ENCODE peak calls at places on chromosomes 11 and 22, in ten cellular contexts. T, D, I, N, J, O, K, R, L and E are unnamed samples.

GRCh38 chr22:23064381-23065068 is 5.8 kb upstream of the GNAZ start:
- DNase-seq in T (no peak), D (no peak), I (no peak), N (peak), J (no peak), O (no peak), K (no peak), R (no peak), L (no peak), E (peak)

GRCh38 chr22:20086101-20086599 is 6.1 kb downstream of the DGCR8 start:
- DNase-seq in T (no peak), D (no peak), I (no peak), N (no peak), J (no peak), O (no peak), K (no peak), R (no peak), L (no peak), E (no peak)

GRCh38 chr11:122215244-122215992 is 99.4 kb upstream of the BLID start:
- DNase-seq in T (no peak), D (no peak), I (no peak), N (peak), J (no peak), O (peak), K (peak), R (peak), L (no peak), E (peak)

GRCh38 chr22:30044369-30044768 is 35.9 kb upstream of the HORMAD2 start:
- DNase-seq in T (no peak), D (peak), I (peak), N (no peak), J (no peak), O (peak), K (no peak), R (peak), L (no peak), E (no peak)

GRCh38 chr11:126115253-126115540 is 52.5 kb upstream of the CDON start:
- DNase-seq in T (no peak), D (peak), I (no peak), N (peak), J (no peak), O (peak), K (no peak), R (no peak), L (peak), E (peak)

GRCh38 chr22:10741210-10741609 is 4786.8 kb upstream of the OR11H1 start:
- DNase-seq in T (no peak), D (no peak), I (no peak), N (no peak), J (no peak), O (no peak), K (no peak), R (no peak), L (no peak), E (peak)

GRCh38 chr11:21396351-21397008 is 727.1 kb downstream of the NELL1 start:
- DNase-seq in T (no peak), D (no peak), I (no peak), N (no peak), J (no peak), O (no peak), K (no peak), R (no peak), L (no peak), E (no peak)

GRCh38 chr22:43481528-43482309 is 69.9 kb downstream of the MPPED1 start:
- DNase-seq in T (no peak), D (no peak), I (no peak), N (no peak), J (no peak), O (no peak), K (no peak), R (no peak), L (no peak), E (peak)

GRCh38 chr11:14118047-14118446 is 155.5 kb downstream of the SPON1 start:
- DNase-seq in T (no peak), D (no peak), I (no peak), N (no peak), J (no peak), O (no peak), K (no peak), R (no peak), L (no peak), E (no peak)

GRCh38 chr11:64314805-64315561 is 2.4 kb downstream of the TRMT112 start:
- DNase-seq in T (no peak), D (no peak), I (no peak), N (no peak), J (no peak), O (no peak), K (no peak), R (no peak), L (no peak), E (no peak)

GRCh38 chr11:11243790-11244469 is 109.1 kb downstream of the CSNK2A3 start:
- DNase-seq in T (peak), D (no peak), I (peak), N (no peak), J (peak), O (peak), K (peak), R (no peak), L (peak), E (no peak)

GRCh38 chr11:65419460-65419772 is 3.2 kb upstream of the NEAT1 start:
- DNase-seq in T (no peak), D (no peak), I (no peak), N (peak), J (no peak), O (no peak), K (no peak), R (no peak), L (no peak), E (no peak)

GRCh38 chr22:22767876-22768602 is 119.6 kb upstream of the IGLL5 start:
- DNase-seq in T (no peak), D (no peak), I (no peak), N (no peak), J (no peak), O (peak), K (no peak), R (no peak), L (no peak), E (no peak)

GRCh38 chr11:45805305-45806071 is 539 bp downstream of the SLC35C1 start:
- DNase-seq in T (no peak), D (peak), I (no peak), N (peak), J (no peak), O (peak), K (peak), R (no peak), L (peak), E (no peak)

GRCh38 chr22:31275576-31275975 is 16.7 kb downstream of the PIK3IP1 start:
- DNase-seq in T (no peak), D (no peak), I (no peak), N (no peak), J (no peak), O (no peak), K (no peak), R (no peak), L (no peak), E (no peak)

GRCh38 chr22:48217596-48217995 is 1455.1 kb downstream of the TBC1D22A start:
- DNase-seq in T (no peak), D (no peak), I (no peak), N (no peak), J (no peak), O (no peak), K (no peak), R (no peak), L (no peak), E (no peak)

GRCh38 chr11:65590240-65590738 is 5.3 kb downstream of the KCNK7 start:
- DNase-seq in T (no peak), D (no peak), I (no peak), N (no peak), J (no peak), O (peak), K (no peak), R (no peak), L (peak), E (no peak)

GRCh38 chr11:68690671-68691401 is 6.5 kb downstream of the GAL start:
- DNase-seq in T (no peak), D (no peak), I (no peak), N (no peak), J (no peak), O (no peak), K (no peak), R (no peak), L (no peak), E (peak)

GRCh38 chr22:28464179-28464578 is 215.5 kb downstream of the TTC28 start:
- DNase-seq in T (no peak), D (no peak), I (no peak), N (no peak), J (no peak), O (peak), K (no peak), R (no peak), L (no peak), E (no peak)

GRCh38 chr11:118207079-118207478 is 17.7 kb downstream of the JAML start:
- DNase-seq in T (no peak), D (no peak), I (no peak), N (no peak), J (no peak), O (no peak), K (no peak), R (no peak), L (no peak), E (no peak)

GRCh38 chr11:108796551-108796950 is 131.7 kb downstream of the DDX10 start:
- DNase-seq in T (no peak), D (no peak), I (no peak), N (no peak), J (no peak), O (no peak), K (no peak), R (no peak), L (no peak), E (no peak)

GRCh38 chr22:37976547-37976946 is 7.8 kb downstream of the SOX10 start:
- DNase-seq in T (no peak), D (no peak), I (no peak), N (no peak), J (no peak), O (no peak), K (no peak), R (no peak), L (no peak), E (no peak)

GRCh38 chr22:32858121-32858703 is 56.7 kb downstream of the TIMP3 start:
- DNase-seq in T (no peak), D (no peak), I (no peak), N (no peak), J (no peak), O (no peak), K (no peak), R (no peak), L (no peak), E (no peak)

GRCh38 chr11:124481365-124482323 is 36.1 kb upstream of the OR8B8 start:
- DNase-seq in T (no peak), D (peak), I (no peak), N (no peak), J (no peak), O (peak), K (no peak), R (no peak), L (peak), E (peak)

GRCh38 chr11:117045196-117045595 is 53.0 kb downstream of the SIK3 start:
- DNase-seq in T (no peak), D (peak), I (peak), N (no peak), J (no peak), O (peak), K (no peak), R (peak), L (no peak), E (peak)

GRCh38 chr11:13188179-13188578 is 89.4 kb upstream of the BMAL1 start:
- DNase-seq in T (no peak), D (no peak), I (no peak), N (no peak), J (no peak), O (no peak), K (no peak), R (no peak), L (no peak), E (no peak)

GRCh38 chr11:1750481-1750839 is at the start of gene IFITM10:
- DNase-seq in T (no peak), D (peak), I (no peak), N (peak), J (no peak), O (peak), K (no peak), R (no peak), L (no peak), E (no peak)

GRCh38 chr11:18731427-18731826 is 5.4 kb upstream of the IGSF22 start:
- DNase-seq in T (no peak), D (no peak), I (no peak), N (no peak), J (no peak), O (no peak), K (no peak), R (no peak), L (no peak), E (no peak)

GRCh38 chr11:63920126-63920869 is 3.3 kb upstream of the RCOR2 start:
- DNase-seq in T (no peak), D (no peak), I (no peak), N (peak), J (no peak), O (peak), K (peak), R (no peak), L (no peak), E (no peak)

GRCh38 chr11:96500440-96500839 is 110.6 kb downstream of the JRKL start:
- DNase-seq in T (no peak), D (no peak), I (no peak), N (no peak), J (no peak), O (no peak), K (no peak), R (no peak), L (no peak), E (no peak)

GRCh38 chr11:114847599-114847998 is 169.3 kb downstream of the NXPE2 start:
- DNase-seq in T (no peak), D (no peak), I (no peak), N (no peak), J (no peak), O (no peak), K (no peak), R (no peak), L (no peak), E (peak)

GRCh38 chr11:72308226-72309073 is 64.5 kb upstream of the PHOX2A start:
- DNase-seq in T (no peak), D (no peak), I (peak), N (no peak), J (no peak), O (peak), K (no peak), R (peak), L (peak), E (peak)

GRCh38 chr22:29780781-29781676 is 13.9 kb downstream of the UQCR10 start:
- DNase-seq in T (no peak), D (peak), I (peak), N (no peak), J (no peak), O (peak), K (no peak), R (no peak), L (no peak), E (no peak)

GRCh38 chr22:33194529-33194928 is 136.3 kb upstream of the SYN3 start:
- DNase-seq in T (no peak), D (no peak), I (no peak), N (no peak), J (no peak), O (no peak), K (no peak), R (no peak), L (no peak), E (no peak)

GRCh38 chr11:134086376-134086775 is 17.5 kb downstream of the JAM3 start:
- DNase-seq in T (no peak), D (no peak), I (no peak), N (no peak), J (no peak), O (no peak), K (no peak), R (no peak), L (no peak), E (no peak)

GRCh38 chr22:46947516-46948260 is 185.2 kb downstream of the TBC1D22A start:
- DNase-seq in T (no peak), D (no peak), I (no peak), N (no peak), J (no peak), O (no peak), K (no peak), R (no peak), L (no peak), E (no peak)

GRCh38 chr22:39898997-39899396 is 1.9 kb upstream of the GRAP2 start:
- DNase-seq in T (no peak), D (no peak), I (no peak), N (no peak), J (no peak), O (no peak), K (no peak), R (no peak), L (no peak), E (no peak)

GRCh38 chr11:1952806-1953482 is 5.8 kb downstream of the MRPL23 start:
- DNase-seq in T (no peak), D (no peak), I (no peak), N (peak), J (no peak), O (no peak), K (no peak), R (no peak), L (no peak), E (no peak)